ENCODE peak calls at places on chromosomes 4 and X, in ten cellular contexts. B is upper lobe of right lung; Z is left colon; I is GM12864; M is B cell; T is neural crest cell; D is CD4-positive, alpha-beta T cell; E is HCEC 1CT; A is NAMALWA; Y is NCI-H345. J is an unnamed sample.

GRCh38 chr4:82543131-82543530 is 18.7 kb downstream of the TMEM150C start:
- DNase-seq in B (no peak), Z (no peak), I (no peak), M (no peak), T (no peak), D (no peak), E (no peak), A (no peak), Y (no peak), J (no peak)

GRCh38 chrX:72479324-72480274 is 93.0 kb downstream of the HDAC8 start:
- DNase-seq in B (no peak), Z (no peak), I (no peak), M (no peak), T (no peak), D (no peak), E (no peak), A (no peak), Y (no peak), J (no peak)

GRCh38 chrX:129781134-129782014 is 1.6 kb downstream of the SASH3 start:
- DNase-seq in B (peak), Z (peak), I (peak), M (peak), T (no peak), D (peak), E (no peak), A (peak), Y (no peak), J (no peak)

GRCh38 chrX:11355259-11355909 is 62.2 kb downstream of the AMELX start:
- DNase-seq in B (no peak), Z (no peak), I (no peak), M (no peak), T (no peak), D (no peak), E (no peak), A (no peak), Y (no peak), J (no peak)

GRCh38 chr4:104446431-104446925 is 48.2 kb downstream of the CXXC4 start:
- DNase-seq in B (no peak), Z (no peak), I (no peak), M (no peak), T (no peak), D (no peak), E (no peak), A (no peak), Y (no peak), J (no peak)

GRCh38 chrX:129957241-129958099 is 25.0 kb upstream of the BCORL1 start:
- DNase-seq in B (peak), Z (peak), I (peak), M (peak), T (peak), D (no peak), E (peak), A (peak), Y (peak), J (no peak)

GRCh38 chr4:47349323-47349722 is 114.2 kb downstream of the COMMD8 start:
- DNase-seq in B (no peak), Z (no peak), I (no peak), M (no peak), T (no peak), D (no peak), E (peak), A (no peak), Y (no peak), J (no peak)

GRCh38 chr4:101762025-101762424 is 28.5 kb upstream of the BANK1 start:
- DNase-seq in B (no peak), Z (no peak), I (no peak), M (no peak), T (no peak), D (no peak), E (no peak), A (no peak), Y (no peak), J (no peak)

GRCh38 chr4:138494931-138495330 is 252.8 kb upstream of the SLC7A11 start:
- DNase-seq in B (no peak), Z (peak), I (no peak), M (no peak), T (no peak), D (no peak), E (no peak), A (peak), Y (peak), J (no peak)

GRCh38 chr4:7813674-7814073 is 126.0 kb downstream of the AFAP1 start:
- DNase-seq in B (no peak), Z (no peak), I (no peak), M (no peak), T (no peak), D (no peak), E (peak), A (no peak), Y (no peak), J (no peak)

GRCh38 chr4:123291329-123291728 is 105.3 kb upstream of the SPRY1 start:
- DNase-seq in B (no peak), Z (no peak), I (no peak), M (no peak), T (no peak), D (no peak), E (no peak), A (no peak), Y (no peak), J (no peak)

GRCh38 chr4:156749791-156750403 is 221.7 kb downstream of the PDGFC start:
- DNase-seq in B (no peak), Z (no peak), I (no peak), M (no peak), T (no peak), D (no peak), E (no peak), A (no peak), Y (no peak), J (no peak)

GRCh38 chrX:18898517-18898916 is 85.4 kb downstream of the PHKA2 start:
- DNase-seq in B (no peak), Z (no peak), I (no peak), M (no peak), T (no peak), D (no peak), E (no peak), A (no peak), Y (no peak), J (no peak)

GRCh38 chr4:153114771-153115321 is 89.4 kb upstream of the TRIM2 start:
- DNase-seq in B (no peak), Z (no peak), I (no peak), M (no peak), T (no peak), D (peak), E (peak), A (no peak), Y (no peak), J (no peak)

J was measured in amygdala.